ENCODE peak calls at places on chromosomes 7 and 10, in four cellular contexts. Y, W, J and V are unnamed samples.

GRCh38 chr7:78634073-78634472 is 819.4 kb downstream of the MAGI2 start:
- DNase-seq in Y (no peak), J (no peak), W (no peak), V (no peak)

GRCh38 chr10:111076682-111077661 is at the start of gene ADRA2A:
- DNase-seq in W (peak), J (no peak), Y (peak), V (peak)

GRCh38 chr10:52541082-52541481 is 227.0 kb downstream of the DKK1 start:
- DNase-seq in Y (peak), J (no peak), W (no peak), V (no peak)

GRCh38 chr7:1663243-1663642 is 6.8 kb upstream of the ELFN1 start:
- DNase-seq in Y (no peak), W (no peak), J (no peak), V (no peak)

GRCh38 chr7:29883462-29884398 is 77.4 kb downstream of the WIPF3 start:
- DNase-seq in J (no peak), W (peak), Y (no peak), V (no peak)

GRCh38 chr7:74000489-74001149 is 27.4 kb upstream of the ELN start:
- DNase-seq in J (no peak), Y (peak), W (no peak), V (no peak)

GRCh38 chr10:44114441-44114840 is 270.5 kb downstream of the CXCL12 start:
- DNase-seq in Y (no peak), J (no peak), W (no peak), V (no peak)

GRCh38 chr7:48301201-48301600 is 129.9 kb downstream of the ABCA13 start:
- DNase-seq in W (no peak), Y (no peak), J (no peak), V (no peak)

GRCh38 chr7:141073641-141074161 is at the start of gene TMEM178B:
- DNase-seq in J (no peak), Y (no peak), W (no peak), V (no peak)

GRCh38 chr10:86857097-86857825 is 100.2 kb downstream of the MMRN2 start:
- DNase-seq in Y (peak), W (no peak), J (no peak), V (no peak)

GRCh38 chr7:155820788-155821187 is 8.5 kb upstream of the SHH start:
- DNase-seq in Y (no peak), J (no peak), W (no peak), V (no peak)

GRCh38 chr10:44923611-44924010 is 12.5 kb downstream of the TMEM72 start:
- DNase-seq in W (no peak), Y (no peak), J (no peak), V (no peak)

GRCh38 chr10:131249238-131249956 is 62.1 kb downstream of the TCERG1L start:
- DNase-seq in W (no peak), J (no peak), Y (no peak), V (no peak)

GRCh38 chr7:21542891-21543527 is at the start of gene DNAH11:
- DNase-seq in Y (no peak), J (no peak), W (peak), V (peak)

GRCh38 chr10:76089626-76090185 is 658.3 kb downstream of the LRMDA start:
- DNase-seq in W (no peak), J (no peak), Y (no peak), V (no peak)

GRCh38 chr7:66224171-66224773 is 19.1 kb downstream of the TPST1 start:
- DNase-seq in Y (no peak), J (no peak), W (no peak), V (no peak)

GRCh38 chr10:22252801-22253577 is 35.2 kb upstream of the EBLN1 start:
- DNase-seq in J (no peak), W (no peak), Y (no peak), V (no peak)

GRCh38 chr10:15791816-15792524 is 68.3 kb downstream of the MINDY3 start:
- DNase-seq in W (no peak), J (no peak), Y (peak), V (no peak)

GRCh38 chr7:82562716-82563404 is 119.3 kb upstream of the CACNA2D1 start:
- DNase-seq in W (no peak), J (no peak), Y (peak), V (no peak)

GRCh38 chr10:95517536-95518454 is 43.4 kb downstream of the SORBS1 start:
- DNase-seq in Y (peak), J (peak), W (no peak), V (no peak)

GRCh38 chr7:106504620-106505019 is 156.3 kb downstream of the CCDC71L start:
- DNase-seq in J (no peak), W (no peak), Y (peak), V (no peak)

GRCh38 chr10:69494626-69495558 is 43.6 kb downstream of the TSPAN15 start:
- DNase-seq in J (no peak), W (no peak), Y (no peak), V (no peak)

GRCh38 chr7:137006293-137006692 is 137.8 kb downstream of the CHRM2 start:
- DNase-seq in W (no peak), Y (peak), J (no peak), V (no peak)

GRCh38 chr10:102869290-102870198 is at the start of gene AS3MT:
- DNase-seq in Y (no peak), W (no peak), J (peak), V (peak)
- TF ChIP-seq RAD21 in Y (no peak), W (no peak), J (peak), V (no peak)

DNA sequence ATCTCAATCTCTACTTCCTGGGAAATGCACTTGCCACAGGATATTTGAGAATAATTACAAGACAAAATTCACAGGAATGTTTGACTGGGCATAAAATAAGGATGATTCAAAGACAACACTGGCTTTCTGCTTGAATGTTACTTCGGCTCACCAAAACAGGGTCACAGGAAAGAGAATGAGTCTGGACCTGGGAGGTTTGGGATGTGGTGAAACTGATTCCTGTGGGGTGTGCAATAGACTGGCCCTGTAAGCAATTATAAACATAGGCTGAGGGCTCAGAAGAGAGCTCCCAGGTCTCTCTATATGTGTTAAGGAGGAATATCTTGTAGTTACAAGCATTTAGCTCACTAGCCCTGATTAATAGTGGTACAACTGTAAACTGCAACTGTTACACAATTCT is 613.9 kb upstream of the CELF2 start:
- DNase-seq in W (no peak), J (no peak), Y (peak), V (no peak)
- TF ChIP-seq RAD21 in W (no peak), J (no peak), Y (no peak), V (no peak)

GRCh38 chr7:135933509-135934188 is 43.5 kb downstream of the MTPN start:
- DNase-seq in W (no peak), J (no peak), Y (no peak), V (no peak)
- TF ChIP-seq RAD21 in W (no peak), J (no peak), Y (no peak), V (no peak)

GRCh38 chr10:60044221-60044620 is 137.9 kb upstream of the CCDC6 start:
- DNase-seq in Y (peak), J (no peak), W (no peak), V (no peak)

GRCh38 chr10:60043561-60043960 is 137.2 kb upstream of the CCDC6 start:
- DNase-seq in W (no peak), Y (no peak), J (no peak), V (no peak)

GRCh38 chr10:60042262-60042661 is 135.9 kb upstream of the CCDC6 start:
- DNase-seq in J (no peak), W (no peak), Y (no peak), V (no peak)

GRCh38 chr10:60042959-60043358 is 136.6 kb upstream of the CCDC6 start:
- DNase-seq in W (no peak), J (no peak), Y (no peak), V (no peak)

DNA sequence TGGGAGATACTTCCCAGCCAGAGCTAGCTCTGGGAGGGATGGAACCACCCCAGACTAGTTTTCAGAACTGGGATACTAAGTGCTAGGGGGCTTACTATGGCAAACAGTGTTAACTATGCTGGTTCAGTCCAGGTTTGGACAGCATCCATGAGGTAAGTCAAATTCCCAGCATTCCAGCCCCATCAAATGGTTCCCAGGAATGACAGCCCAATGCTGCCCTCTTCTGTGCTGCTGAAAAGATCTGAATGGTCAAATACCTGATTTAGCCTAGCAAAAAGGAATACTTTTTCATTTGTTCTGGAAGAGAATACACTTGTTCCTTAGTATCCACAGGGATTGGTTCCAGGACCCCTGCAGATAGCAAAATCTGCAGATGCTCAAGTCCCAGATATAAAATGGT is 141.8 kb upstream of the CCDC6 start:
- DNase-seq in J (peak), Y (no peak), W (peak), V (no peak)
- TF ChIP-seq RAD21 in J (peak), Y (peak), W (peak), V (peak)

DNA sequence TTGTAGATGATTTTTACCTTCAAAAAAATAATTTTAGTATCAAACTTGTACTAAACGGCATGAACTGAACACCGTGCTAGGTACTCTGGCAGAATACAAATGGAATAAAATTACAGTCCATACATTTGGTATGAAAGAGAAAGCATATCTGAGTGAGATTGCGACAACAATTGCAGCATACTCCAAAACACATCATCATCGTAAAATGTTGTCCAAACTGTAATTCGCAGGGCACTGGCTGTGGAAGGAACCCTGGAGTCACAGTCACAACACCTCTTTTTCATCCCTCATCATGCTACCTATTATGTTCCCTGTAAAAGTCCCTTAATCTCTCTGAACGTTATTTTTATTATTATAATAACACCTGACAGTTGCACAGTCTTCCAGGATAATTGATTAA is 13.5 kb downstream of the CREM start:
- DNase-seq in Y (no peak), J (no peak), W (no peak), V (no peak)
- TF ChIP-seq RAD21 in Y (no peak), J (no peak), W (no peak), V (no peak)

GRCh38 chr7:37198906-37199485 is 249.7 kb downstream of the ELMO1 start:
- DNase-seq in Y (peak), W (peak), J (peak), V (peak)
- TF ChIP-seq RAD21 in Y (peak), W (peak), J (peak), V (peak)

GRCh38 chr10:63770523-63770922 is 249.3 kb downstream of the REEP3 start:
- DNase-seq in J (no peak), W (no peak), Y (no peak), V (no peak)

GRCh38 chr10:63766766-63767505 is 245.7 kb downstream of the REEP3 start:
- DNase-seq in Y (peak), W (no peak), J (peak), V (no peak)

GRCh38 chr10:63765126-63765525 is 243.9 kb downstream of the REEP3 start:
- DNase-seq in Y (peak), J (no peak), W (no peak), V (no peak)

GRCh38 chr10:63769367-63769766 is 248.2 kb downstream of the REEP3 start:
- DNase-seq in J (no peak), Y (no peak), W (no peak), V (no peak)

DNA sequence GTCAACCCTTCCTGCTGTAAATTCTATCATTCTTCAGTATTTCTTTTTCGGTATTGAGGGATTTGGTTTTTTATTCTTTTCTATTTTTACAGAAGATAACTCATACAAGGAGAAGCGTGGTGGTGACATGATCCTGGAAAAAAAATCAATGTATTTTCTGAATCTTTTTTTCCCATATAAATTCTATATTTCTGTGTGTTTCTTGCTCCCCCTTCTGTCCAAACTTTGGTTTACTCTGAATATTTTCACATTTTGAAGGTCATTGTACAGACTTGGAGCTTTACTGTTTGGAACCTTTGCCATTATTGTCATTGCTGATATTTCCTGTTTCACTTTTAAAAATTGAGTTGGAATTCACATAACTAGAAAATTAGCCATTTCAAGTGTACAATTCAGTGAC is 246.3 kb downstream of the REEP3 start:
- DNase-seq in J (peak), W (no peak), Y (peak), V (peak)
- TF ChIP-seq RAD21 in J (no peak), W (no peak), Y (peak), V (peak)

DNA sequence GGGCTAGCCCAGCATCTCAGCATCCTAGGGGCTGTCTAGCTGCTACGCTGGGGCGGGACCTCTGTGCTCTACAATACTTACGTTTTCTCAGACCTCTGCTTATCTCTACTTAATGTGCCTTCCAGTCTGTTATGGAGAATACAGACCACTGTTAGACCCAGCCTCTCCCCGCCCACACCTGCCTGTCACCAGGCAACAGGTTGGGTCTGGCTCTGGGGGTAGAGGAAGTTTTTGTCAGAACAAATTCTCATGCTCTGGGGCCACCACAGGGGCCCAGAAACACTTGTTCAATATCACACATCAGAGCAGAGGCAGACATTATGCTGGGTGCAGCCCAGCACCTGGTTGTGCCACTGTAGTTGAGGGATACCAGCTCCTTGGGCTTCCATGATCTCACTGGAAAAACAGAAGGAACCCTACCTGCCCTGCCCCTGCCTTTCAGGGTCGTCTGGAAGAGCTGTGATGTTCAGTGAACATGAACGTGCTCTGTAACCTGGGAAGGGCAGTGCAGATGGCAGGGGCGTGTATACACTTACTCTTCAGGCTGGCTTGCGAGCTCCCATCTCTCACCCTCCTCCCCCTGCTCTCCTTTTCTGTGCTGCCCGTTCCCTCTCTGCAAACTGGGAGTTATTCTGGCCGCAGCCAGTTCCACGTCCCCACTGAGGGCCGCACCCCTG is 135.2 kb upstream of the PODXL start:
- DNase-seq in W (no peak), Y (no peak), J (no peak), V (no peak)
- TF ChIP-seq RAD21 in W (no peak), Y (no peak), J (no peak), V (no peak)

DNA sequence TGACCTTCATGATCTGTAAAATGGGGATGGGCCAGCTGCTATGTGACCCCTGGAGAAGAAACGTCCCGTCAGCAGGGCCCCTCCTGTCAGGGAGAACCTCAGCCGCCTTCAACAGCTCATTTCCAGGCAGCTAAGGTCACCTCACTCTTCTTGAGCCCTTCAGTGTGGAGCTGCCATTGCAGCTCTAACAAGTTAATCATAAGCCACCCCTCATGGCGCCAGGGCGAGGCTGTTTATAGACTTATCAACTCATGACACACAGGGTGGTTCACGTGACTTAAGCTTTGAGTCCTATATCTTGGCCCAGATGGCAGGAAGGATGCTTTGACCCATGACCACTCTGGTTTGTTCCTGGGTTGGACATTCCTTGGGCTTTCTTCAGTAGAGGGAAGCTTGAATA is 315.1 kb downstream of the TNS3 start:
- DNase-seq in Y (peak), J (peak), W (no peak), V (peak)
- TF ChIP-seq RAD21 in Y (no peak), J (no peak), W (no peak), V (no peak)

GRCh38 chr10:33381897-33382578 is 47.6 kb upstream of the NRP1 start:
- DNase-seq in J (peak), Y (peak), W (no peak), V (no peak)
- TF ChIP-seq RAD21 in J (no peak), Y (no peak), W (no peak), V (no peak)